ENCODE peak calls at places on chromosomes 1 and 21, in four cellular contexts. One of them, this sample, is unnamed.

GRCh38 chr1:231359113-231359512 is 21.0 kb downstream of the SPRTN start:
- DNase-seq in WTC11: no peak
- DNase-seq in GM12878: no peak
- DNase-seq in K562: peak
- DNase-seq in this sample: no peak

GRCh38 chr21:21028275-21028814 is 30.1 kb downstream of the NCAM2 start:
- DNase-seq in WTC11: no peak
- DNase-seq in GM12878: no peak
- DNase-seq in K562: no peak
- DNase-seq in this sample: no peak

GRCh38 chr1:192263436-192263835 is 53.4 kb upstream of the RGS21 start:
- DNase-seq in WTC11: no peak
- DNase-seq in GM12878: no peak
- DNase-seq in K562: no peak
- DNase-seq in this sample: no peak

GRCh38 chr21:32463367-32463766 is 50.9 kb downstream of the EVA1C start:
- DNase-seq in WTC11: no peak
- DNase-seq in GM12878: no peak
- DNase-seq in K562: no peak
- DNase-seq in this sample: no peak

GRCh38 chr1:172041689-172042088 is 200.4 kb downstream of the DNM3 start:
- DNase-seq in WTC11: no peak
- DNase-seq in GM12878: no peak
- DNase-seq in K562: no peak
- DNase-seq in this sample: peak

GRCh38 chr1:158043232-158043631 is 49.8 kb downstream of the KIRREL1 start:
- DNase-seq in WTC11: no peak
- DNase-seq in GM12878: no peak
- DNase-seq in K562: no peak
- DNase-seq in this sample: no peak

GRCh38 chr1:151839457-151840409 is at the start of gene C2CD4D:
- DNase-seq in WTC11: peak
- DNase-seq in GM12878: peak
- DNase-seq in K562: peak
- DNase-seq in this sample: no peak

GRCh38 chr1:210617306-210617705 is 288.6 kb downstream of the HHAT start:
- DNase-seq in WTC11: no peak
- DNase-seq in GM12878: no peak
- DNase-seq in K562: no peak
- DNase-seq in this sample: no peak

GRCh38 chr1:57137980-57138379 is 172.2 kb upstream of the C8B start:
- DNase-seq in WTC11: no peak
- DNase-seq in GM12878: peak
- DNase-seq in K562: no peak
- DNase-seq in this sample: no peak

GRCh38 chr1:93056214-93056613 is 22.9 kb upstream of the MTF2 start:
- DNase-seq in WTC11: peak
- DNase-seq in GM12878: no peak
- DNase-seq in K562: peak
- DNase-seq in this sample: no peak

GRCh38 chr1:65791860-65792670 is 630 bp upstream of the PDE4B start:
- DNase-seq in WTC11: peak
- DNase-seq in GM12878: no peak
- DNase-seq in K562: no peak
- DNase-seq in this sample: peak

GRCh38 chr1:19361231-19362147 is 49.4 kb downstream of the SLC66A1 start:
- DNase-seq in WTC11: no peak
- DNase-seq in GM12878: no peak
- DNase-seq in K562: no peak
- DNase-seq in this sample: no peak
- TF ChIP-seq USF1 in WTC11: no peak
- TF ChIP-seq USF1 in GM12878: no peak
- TF ChIP-seq USF1 in K562: no peak
- TF ChIP-seq USF1 in this sample: no peak

DNA sequence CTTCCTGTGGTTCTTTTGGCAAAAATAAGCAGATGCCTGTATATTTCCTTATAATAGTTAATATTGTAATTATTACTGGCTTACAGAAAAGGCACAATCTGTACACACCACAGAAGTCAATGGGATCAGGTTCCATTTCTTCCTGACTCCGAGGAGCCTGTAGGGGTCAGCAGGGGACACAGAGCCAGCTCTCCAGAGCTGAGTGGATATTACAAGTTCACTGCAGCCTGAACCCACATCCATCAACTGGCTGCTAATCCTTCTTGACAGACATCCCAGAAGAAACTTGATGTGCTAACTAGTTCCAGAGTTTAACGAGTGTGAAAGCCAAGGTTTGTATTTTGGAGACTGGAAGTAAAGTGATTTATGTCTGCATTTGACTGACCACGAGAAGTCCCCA is 203.8 kb downstream of the LMX1A start:
- DNase-seq in WTC11: peak
- DNase-seq in GM12878: no peak
- DNase-seq in K562: no peak
- DNase-seq in this sample: peak
- TF ChIP-seq USF1 in WTC11: no peak
- TF ChIP-seq USF1 in GM12878: no peak
- TF ChIP-seq USF1 in K562: no peak
- TF ChIP-seq USF1 in this sample: no peak

GRCh38 chr1:94617139-94617805 is 75.7 kb upstream of the F3 start:
- DNase-seq in WTC11: no peak
- DNase-seq in GM12878: no peak
- DNase-seq in K562: no peak
- DNase-seq in this sample: no peak
- TF ChIP-seq USF1 in WTC11: no peak
- TF ChIP-seq USF1 in GM12878: no peak
- TF ChIP-seq USF1 in K562: no peak
- TF ChIP-seq USF1 in this sample: no peak

GRCh38 chr1:20956272-20956671 is 169.2 kb upstream of the HP1BP3 start:
- DNase-seq in WTC11: no peak
- DNase-seq in GM12878: no peak
- DNase-seq in K562: no peak
- DNase-seq in this sample: no peak
- TF ChIP-seq USF1 in WTC11: no peak
- TF ChIP-seq USF1 in GM12878: no peak
- TF ChIP-seq USF1 in K562: no peak
- TF ChIP-seq USF1 in this sample: no peak

DNA sequence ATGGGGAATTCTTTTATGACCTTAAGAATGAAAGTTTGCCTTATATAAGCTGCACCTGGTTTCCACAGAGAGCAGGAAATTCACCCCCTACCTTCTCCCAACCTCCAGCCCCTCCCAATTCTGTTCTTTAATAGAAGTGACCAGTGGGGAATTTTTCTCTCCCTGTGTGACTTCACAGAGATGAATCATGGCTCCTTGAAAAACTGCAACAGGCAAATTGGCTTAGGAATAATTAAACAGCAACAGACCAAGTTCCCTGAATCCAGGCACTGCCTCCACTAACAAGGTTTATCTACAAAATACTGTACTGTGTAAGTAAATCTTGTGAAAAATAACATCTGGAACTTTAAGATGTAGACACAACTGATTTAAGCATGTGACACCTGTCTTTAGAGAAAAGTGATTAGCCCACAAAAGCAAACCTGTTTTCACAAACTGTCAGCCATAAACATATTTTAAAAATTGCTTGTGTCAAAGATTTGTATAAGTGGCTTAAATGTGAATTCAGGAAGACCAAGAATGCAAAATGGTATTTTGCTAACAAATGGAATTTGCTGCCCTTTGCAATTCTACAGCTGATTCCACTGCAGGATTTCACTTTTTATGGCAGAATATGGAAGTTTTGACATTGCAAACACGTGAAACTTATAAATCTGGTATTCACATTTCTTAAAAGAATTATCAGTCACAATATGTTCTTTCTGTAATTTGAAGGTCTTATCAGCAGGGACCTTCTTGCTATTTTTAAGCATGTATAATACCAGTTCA is 54.0 kb downstream of the ALG14 start:
- DNase-seq in WTC11: no peak
- DNase-seq in GM12878: no peak
- DNase-seq in K562: no peak
- DNase-seq in this sample: no peak
- TF ChIP-seq USF1 in WTC11: no peak
- TF ChIP-seq USF1 in GM12878: no peak
- TF ChIP-seq USF1 in K562: no peak
- TF ChIP-seq USF1 in this sample: no peak

GRCh38 chr1:107147813-107148212 is 7.0 kb downstream of the NTNG1 start:
- DNase-seq in WTC11: no peak
- DNase-seq in GM12878: no peak
- DNase-seq in K562: no peak
- DNase-seq in this sample: no peak
- TF ChIP-seq USF1 in WTC11: no peak
- TF ChIP-seq USF1 in GM12878: no peak
- TF ChIP-seq USF1 in K562: no peak
- TF ChIP-seq USF1 in this sample: no peak

GRCh38 chr1:161840363-161840762 is 74.2 kb downstream of the ATF6 start:
- DNase-seq in WTC11: no peak
- DNase-seq in GM12878: no peak
- DNase-seq in K562: no peak
- DNase-seq in this sample: no peak

GRCh38 chr1:161838885-161839284 is 72.8 kb downstream of the ATF6 start:
- DNase-seq in WTC11: no peak
- DNase-seq in GM12878: no peak
- DNase-seq in K562: no peak
- DNase-seq in this sample: no peak

GRCh38 chr1:161844696-161845095 is 78.6 kb downstream of the ATF6 start:
- DNase-seq in WTC11: no peak
- DNase-seq in GM12878: no peak
- DNase-seq in K562: no peak
- DNase-seq in this sample: no peak

GRCh38 chr1:161839591-161839990 is 73.5 kb downstream of the ATF6 start:
- DNase-seq in WTC11: no peak
- DNase-seq in GM12878: no peak
- DNase-seq in K562: no peak
- DNase-seq in this sample: no peak

DNA sequence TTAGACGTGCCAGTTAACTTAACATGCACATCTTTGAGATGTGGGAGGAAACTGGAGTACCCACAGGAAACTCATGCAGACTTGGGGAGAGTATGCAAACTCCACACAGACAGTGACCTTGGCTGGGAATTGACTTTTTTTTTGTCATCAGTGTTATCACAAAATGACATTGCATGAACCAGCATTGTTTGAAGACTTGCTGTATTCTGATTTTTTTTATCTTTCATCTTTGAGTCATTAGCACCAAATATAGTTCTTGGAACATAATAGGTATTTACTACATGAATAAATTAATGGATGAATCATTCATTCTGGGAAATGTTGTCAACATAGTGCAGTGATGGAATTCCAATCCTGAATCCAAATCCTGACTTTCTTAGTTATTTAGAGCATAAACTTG is 77.0 kb downstream of the ATF6 start:
- DNase-seq in WTC11: no peak
- DNase-seq in GM12878: no peak
- DNase-seq in K562: no peak
- DNase-seq in this sample: no peak
- TF ChIP-seq USF1 in WTC11: no peak
- TF ChIP-seq USF1 in GM12878: no peak
- TF ChIP-seq USF1 in K562: no peak
- TF ChIP-seq USF1 in this sample: no peak

GRCh38 chr1:81702079-81702715 is 98.5 kb upstream of the ADGRL2 start:
- DNase-seq in WTC11: no peak
- DNase-seq in GM12878: no peak
- DNase-seq in K562: no peak
- DNase-seq in this sample: no peak

GRCh38 chr1:81701071-81701470 is 99.7 kb upstream of the ADGRL2 start:
- DNase-seq in WTC11: no peak
- DNase-seq in GM12878: no peak
- DNase-seq in K562: no peak
- DNase-seq in this sample: no peak

GRCh38 chr1:81703736-81704463 is 96.8 kb upstream of the ADGRL2 start:
- DNase-seq in WTC11: no peak
- DNase-seq in GM12878: no peak
- DNase-seq in K562: no peak
- DNase-seq in this sample: no peak

GRCh38 chr1:81702903-81703302 is 97.8 kb upstream of the ADGRL2 start:
- DNase-seq in WTC11: no peak
- DNase-seq in GM12878: no peak
- DNase-seq in K562: no peak
- DNase-seq in this sample: no peak

DNA sequence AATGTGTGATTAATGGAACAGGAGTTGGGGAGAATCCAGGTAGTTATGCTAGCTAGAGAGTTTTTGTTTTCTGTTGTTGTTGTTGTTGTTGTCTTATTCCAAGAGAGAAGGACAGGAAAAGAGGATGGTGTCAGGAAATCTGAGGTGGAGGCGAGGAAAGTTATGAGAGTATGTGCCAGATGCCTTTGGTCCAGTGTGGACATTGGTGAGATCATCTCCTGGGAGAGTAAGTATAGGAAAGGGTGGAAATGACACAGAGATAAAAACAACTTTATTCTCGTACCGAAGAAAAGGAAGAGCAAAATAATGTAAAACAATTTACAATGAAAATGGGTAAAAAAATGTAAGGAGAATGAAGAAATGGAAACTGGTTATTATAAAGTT is 97.4 kb upstream of the ADGRL2 start:
- DNase-seq in WTC11: no peak
- DNase-seq in GM12878: no peak
- DNase-seq in K562: no peak
- DNase-seq in this sample: no peak
- TF ChIP-seq USF1 in WTC11: no peak
- TF ChIP-seq USF1 in GM12878: no peak
- TF ChIP-seq USF1 in K562: no peak
- TF ChIP-seq USF1 in this sample: no peak